ENCODE peak calls at places on chromosome 15, in seven cellular contexts. V is AG09319, O is RWPE1, E is fibroblast of lung, T is GM23338, N is fibroblast of villous mesenchyme, X is psoas muscle. W is an unnamed sample.

GRCh38 chr15:88375234-88375926 is 91.8 kb downstream of the MRPL46 start:
- DNase-seq in V (peak; percentile 31), O (peak; percentile 40), E (peak; percentile 93), T (peak; percentile 16), N (peak; percentile 28), X (no peak), W (peak; percentile 13)

GRCh38 chr15:80207887-80208286 is 44.1 kb downstream of the CTXND1 start:
- DNase-seq in V (no peak), O (peak; percentile 19), E (no peak), T (no peak), N (peak; percentile 20), X (no peak), W (peak; percentile 36)

GRCh38 chr15:35911052-35911780 is 365.3 kb upstream of the DPH6 start:
- DNase-seq in V (no peak), O (no peak), E (no peak), T (no peak), N (no peak), X (no peak), W (no peak)

GRCh38 chr15:44636976-44637375 is 26.5 kb downstream of the SPG11 start:
- DNase-seq in V (no peak), O (no peak), E (no peak), T (no peak), N (no peak), X (no peak), W (no peak)

GRCh38 chr15:70466305-70466704 is 297.1 kb downstream of the UACA start:
- DNase-seq in V (no peak), O (no peak), E (no peak), T (no peak), N (no peak), X (no peak), W (no peak)

GRCh38 chr15:91919014-91919534 is 65.6 kb downstream of the SLCO3A1 start:
- DNase-seq in V (no peak), O (no peak), E (peak; percentile 73), T (no peak), N (no peak), X (no peak), W (no peak)

GRCh38 chr15:91696981-91697380 is 156.5 kb upstream of the SLCO3A1 start:
- DNase-seq in V (no peak), O (no peak), E (peak; percentile 15), T (no peak), N (no peak), X (no peak), W (no peak)

GRCh38 chr15:31108836-31109235 is 7.3 kb upstream of the TRPM1 start:
- DNase-seq in V (no peak), O (no peak), E (peak; percentile 21), T (no peak), N (peak; percentile 59), X (no peak), W (no peak)

GRCh38 chr15:58049520-58050227 is 15.8 kb downstream of the ALDH1A2 start:
- DNase-seq in V (no peak), O (no peak), E (no peak), T (peak; percentile 21), N (no peak), X (no peak), W (no peak)

GRCh38 chr15:70802629-70803028 is 39.3 kb upstream of the UACA start:
- DNase-seq in V (no peak), O (peak; percentile 45), E (peak; percentile 90), T (no peak), N (peak; percentile 79), X (no peak), W (no peak)

GRCh38 chr15:82810061-82810862 is 834 bp downstream of the WHAMM start:
- DNase-seq in V (peak; percentile 51), O (no peak), E (peak; percentile 55), T (peak; percentile 60), N (peak; percentile 71), X (peak; percentile 66), W (peak; percentile 55)

GRCh38 chr15:78944669-78945407 is at the start of gene CTSH:
- DNase-seq in V (no peak), O (peak; percentile 84), E (peak; percentile 58), T (peak; percentile 92), N (peak; percentile 40), X (peak; percentile 88), W (peak; percentile 64)
- TF ChIP-seq CTCF in V (no peak), O (no peak), E (no peak), T (no peak), N (no peak), X (no peak), W (no peak)

GRCh38 chr15:41561104-41561776 is 2.2 kb downstream of the TYRO3 start:
- DNase-seq in V (no peak), O (no peak), E (no peak), T (no peak), N (no peak), X (peak; percentile 40), W (no peak)

GRCh38 chr15:41559489-41560177 is 621 bp downstream of the TYRO3 start:
- DNase-seq in V (no peak), O (no peak), E (no peak), T (no peak), N (no peak), X (peak; percentile 57), W (no peak)

GRCh38 chr15:41558400-41559238 is at the start of gene TYRO3:
- DNase-seq in V (no peak), O (peak; percentile 75), E (peak; percentile 42), T (peak; percentile 85), N (peak; percentile 53), X (peak; percentile 80), W (peak; percentile 39)

GRCh38 chr15:41557673-41558399 is 1.2 kb upstream of the TYRO3 start:
- DNase-seq in V (peak; percentile 25), O (peak; percentile 66), E (peak; percentile 58), T (peak; percentile 90), N (peak; percentile 87), X (peak; percentile 66), W (peak; percentile 55)

DNA sequence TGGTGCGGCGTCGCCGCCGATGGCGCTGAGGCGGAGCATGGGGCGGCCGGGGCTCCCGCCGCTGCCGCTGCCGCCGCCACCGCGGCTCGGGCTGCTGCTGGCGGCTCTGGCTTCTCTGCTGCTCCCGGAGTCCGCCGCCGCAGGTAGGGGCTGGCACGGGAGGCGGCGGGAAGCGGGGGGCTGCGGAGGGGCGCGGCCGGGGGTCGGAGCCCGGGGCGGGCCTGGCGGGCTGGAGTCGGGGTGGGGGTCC is 152 bp downstream of the TYRO3 start:
- DNase-seq in V (no peak), O (no peak), E (no peak), T (no peak), N (no peak), X (no peak), W (no peak)
- TF ChIP-seq CTCF in V (no peak), O (no peak), E (no peak), T (no peak), N (no peak), X (no peak), W (no peak)

GRCh38 chr15:60590935-60591490 is 112.1 kb upstream of the ICE2 start:
- DNase-seq in V (no peak), O (peak; percentile 22), E (peak; percentile 25), T (peak; percentile 82), N (peak; percentile 23), X (peak; percentile 80), W (no peak)
- TF ChIP-seq CTCF in V (no peak), O (no peak), E (no peak), T (no peak), N (no peak), X (peak; percentile 7), W (no peak)

DNA sequence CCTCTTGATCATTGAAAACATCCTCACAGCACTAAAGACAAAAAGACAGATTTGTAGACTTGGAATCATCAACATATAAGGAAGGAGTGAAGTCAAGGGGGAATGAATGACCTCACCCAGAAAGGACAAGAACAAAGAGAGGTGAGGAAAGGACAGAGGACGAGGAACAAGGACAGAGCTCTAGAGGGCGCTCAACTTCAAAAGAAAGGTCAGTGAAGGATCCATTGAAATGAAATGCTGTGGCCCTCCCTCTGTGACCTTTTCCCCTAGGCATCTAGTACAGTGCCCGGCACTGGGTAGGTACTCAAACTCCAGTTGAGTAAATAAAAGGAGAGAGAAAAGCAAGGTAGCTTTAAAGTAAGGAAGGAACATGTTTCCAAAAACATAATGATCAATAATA is 2.6 kb downstream of the ATP8B4 start:
- DNase-seq in V (no peak), O (no peak), E (no peak), T (peak; percentile 92), N (peak; percentile 39), X (no peak), W (peak; percentile 57)
- TF ChIP-seq CTCF in V (peak; percentile 27), O (no peak), E (peak; percentile 15), T (peak; percentile 79), N (peak; percentile 55), X (no peak), W (peak; percentile 16)

GRCh38 chr15:89761009-89761831 is 10.2 kb upstream of the MESP1 start:
- DNase-seq in V (no peak), O (no peak), E (no peak), T (no peak), N (no peak), X (no peak), W (peak; percentile 79)
- TF ChIP-seq CTCF in V (no peak), O (peak; percentile 70), E (no peak), T (no peak), N (no peak), X (no peak), W (no peak)

DNA sequence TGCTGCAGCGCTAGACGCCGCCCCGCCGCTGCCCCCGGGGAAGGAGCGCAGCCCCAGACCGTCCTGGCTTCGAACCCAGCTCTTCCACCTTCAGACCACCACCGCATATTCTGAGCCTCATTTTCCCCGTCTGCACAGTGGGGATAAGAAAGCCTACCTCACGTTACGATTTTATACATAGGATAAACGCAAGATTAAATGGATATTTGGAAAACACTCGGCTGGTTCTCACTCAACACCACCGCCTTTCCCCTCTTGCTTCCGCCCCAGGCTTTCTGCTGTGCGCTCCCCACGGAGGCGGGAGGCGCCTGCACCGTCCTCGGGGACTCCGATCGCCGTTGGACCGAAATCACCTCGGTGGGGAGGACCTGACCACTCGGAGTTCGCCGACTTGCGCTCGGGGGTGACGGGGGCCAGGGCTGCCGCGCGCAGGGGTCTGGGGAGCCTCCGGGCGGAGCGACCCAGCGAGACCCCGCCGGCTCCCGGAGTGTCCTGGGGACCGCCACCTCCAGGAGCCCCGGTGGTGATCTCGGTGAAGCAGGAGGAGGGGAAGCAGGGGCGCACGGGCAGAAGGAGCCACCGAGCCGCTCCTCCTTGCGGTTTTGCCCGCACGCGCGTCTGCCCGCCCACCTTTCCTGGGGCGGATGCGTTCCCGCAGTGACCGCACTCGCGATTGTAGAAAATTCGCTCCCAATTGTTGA is 4.0 kb downstream of the FBXL22 start:
- DNase-seq in V (no peak), O (peak; percentile 43), E (peak; percentile 57), T (peak; percentile 51), N (peak; percentile 23), X (peak; percentile 67), W (peak; percentile 18)
- TF ChIP-seq CTCF in V (no peak), O (peak; percentile 7), E (no peak), T (no peak), N (no peak), X (no peak), W (no peak)

DNA sequence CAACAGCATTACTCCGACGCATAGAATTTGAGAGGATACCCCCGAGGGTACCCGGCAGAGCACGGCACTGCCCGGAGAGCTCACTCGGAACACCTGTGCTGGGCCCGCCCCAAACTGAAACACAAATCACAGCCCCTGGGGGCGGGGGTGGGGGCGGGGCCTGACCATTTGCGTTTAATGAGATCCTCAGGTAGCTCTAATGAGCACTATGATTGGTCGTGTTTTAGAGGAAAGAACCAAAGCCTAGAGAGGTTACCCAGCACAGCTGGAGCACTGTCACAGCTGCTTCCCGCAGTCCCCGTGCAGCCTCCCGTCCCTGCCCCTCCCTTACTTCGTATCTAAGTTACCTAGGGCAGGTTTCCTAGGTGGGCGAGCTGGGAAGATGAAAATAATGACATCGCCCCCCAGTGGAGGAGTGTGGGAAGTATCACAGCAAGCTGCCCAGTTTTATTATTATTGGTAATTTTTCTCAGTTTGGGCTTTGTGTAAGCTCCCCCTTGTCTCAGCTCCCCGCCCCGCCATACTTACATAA is 187.1 kb downstream of the PDE8A start:
- DNase-seq in V (no peak), O (peak; percentile 86), E (peak; percentile 9), T (peak; percentile 95), N (peak; percentile 7), X (no peak), W (peak; percentile 51)
- TF ChIP-seq CTCF in V (peak; percentile 31), O (peak; percentile 53), E (peak; percentile 38), T (peak; percentile 78), N (peak; percentile 55), X (peak; percentile 28), W (peak; percentile 51)